ENCODE peak calls at places on chromosomes 2 and 18, in seven cellular contexts. F, Q, S, G, X, Y and V are unnamed samples.

GRCh38 chr2:67945976-67946375 is 116.8 kb downstream of the C1D start:
- DNase-seq in F (no peak), Q (no peak), S (no peak), G (no peak), X (no peak), Y (no peak), V (no peak)

GRCh38 chr2:101613073-101613704 is 84.3 kb upstream of the MAP4K4 start:
- DNase-seq in F (no peak), Q (no peak), S (no peak), G (no peak), X (no peak), Y (no peak), V (no peak)

GRCh38 chr18:44601447-44601846 is 79.2 kb upstream of the SETBP1 start:
- DNase-seq in F (no peak), Q (no peak), S (peak), G (no peak), X (no peak), Y (peak), V (no peak)

GRCh38 chr2:117942551-117942950 is 71.3 kb downstream of the CCDC93 start:
- DNase-seq in F (no peak), Q (no peak), S (no peak), G (no peak), X (no peak), Y (no peak), V (no peak)

GRCh38 chr2:100718065-100718570 is 101.8 kb upstream of the NPAS2 start:
- DNase-seq in F (no peak), Q (no peak), S (no peak), G (no peak), X (no peak), Y (no peak), V (no peak)

GRCh38 chr2:1047485-1047884 is 96.8 kb downstream of the SNTG2 start:
- DNase-seq in F (no peak), Q (no peak), S (peak), G (no peak), X (no peak), Y (no peak), V (no peak)

GRCh38 chr18:11721720-11722119 is 32.7 kb downstream of the GNAL start:
- DNase-seq in F (no peak), Q (no peak), S (no peak), G (no peak), X (no peak), Y (no peak), V (no peak)

GRCh38 chr2:120870467-120870788 is 134.8 kb downstream of the GLI2 start:
- DNase-seq in F (no peak), Q (no peak), S (no peak), G (no peak), X (no peak), Y (no peak), V (no peak)

GRCh38 chr18:35619468-35619867 is 37.9 kb downstream of the GALNT1 start:
- DNase-seq in F (no peak), Q (no peak), S (peak), G (no peak), X (no peak), Y (no peak), V (no peak)

GRCh38 chr2:69149631-69150215 is 136.7 kb downstream of the ANTXR1 start:
- DNase-seq in F (no peak), Q (no peak), S (peak), G (no peak), X (no peak), Y (peak), V (no peak)

GRCh38 chr2:231037202-231037730 is at the start of gene C2orf72:
- DNase-seq in F (no peak), Q (no peak), S (no peak), G (no peak), X (no peak), Y (no peak), V (no peak)

GRCh38 chr2:172674034-172674967 is 61.3 kb upstream of the RAPGEF4 start:
- DNase-seq in F (no peak), Q (no peak), S (no peak), G (peak), X (no peak), Y (no peak), V (no peak)

GRCh38 chr18:22286576-22286975 is 117.2 kb downstream of the GATA6 start:
- DNase-seq in F (no peak), Q (no peak), S (peak), G (no peak), X (peak), Y (no peak), V (no peak)

GRCh38 chr2:65562890-65563289 is 130.5 kb upstream of the SPRED2 start:
- DNase-seq in F (no peak), Q (no peak), S (no peak), G (no peak), X (no peak), Y (no peak), V (no peak)

GRCh38 chr18:36547544-36547943 is 250.0 kb downstream of the FHOD3 start:
- DNase-seq in F (no peak), Q (no peak), S (no peak), G (no peak), X (no peak), Y (no peak), V (no peak)

GRCh38 chr18:73979742-73980141 is 167.9 kb downstream of the FBXO15 start:
- DNase-seq in F (no peak), Q (no peak), S (peak), G (no peak), X (no peak), Y (peak), V (no peak)

GRCh38 chr2:209960676-209961630 is 41.5 kb upstream of the RPE start:
- DNase-seq in F (no peak), Q (no peak), S (peak), G (no peak), X (no peak), Y (no peak), V (no peak)

GRCh38 chr2:85064927-85065630 is 68.1 kb upstream of the TCF7L1 start:
- DNase-seq in F (no peak), Q (no peak), S (no peak), G (no peak), X (no peak), Y (no peak), V (no peak)

GRCh38 chr18:37334494-37335125 is 231.0 kb downstream of the CELF4 start:
- DNase-seq in F (no peak), Q (no peak), S (peak), G (no peak), X (no peak), Y (no peak), V (no peak)

GRCh38 chr2:111694690-111695089 is 189.3 kb downstream of the ANAPC1 start:
- DNase-seq in F (no peak), Q (no peak), S (peak), G (no peak), X (no peak), Y (no peak), V (no peak)

GRCh38 chr2:60717691-60718090 is 38.4 kb upstream of the PAPOLG start:
- DNase-seq in F (no peak), Q (no peak), S (no peak), G (no peak), X (no peak), Y (no peak), V (no peak)

GRCh38 chr2:180205616-180206271 is 198.6 kb upstream of the CWC22 start:
- DNase-seq in F (no peak), Q (no peak), S (peak), G (no peak), X (no peak), Y (no peak), V (no peak)

GRCh38 chr2:28661589-28662001 is 90.0 kb upstream of the PPP1CB start:
- DNase-seq in F (peak), Q (no peak), S (peak), G (no peak), X (peak), Y (no peak), V (peak)
- H3K4me3 ChIP-seq in F (no peak), Q (no peak), S (no peak), G (no peak), X (no peak), Y (no peak), V (no peak)

DNA sequence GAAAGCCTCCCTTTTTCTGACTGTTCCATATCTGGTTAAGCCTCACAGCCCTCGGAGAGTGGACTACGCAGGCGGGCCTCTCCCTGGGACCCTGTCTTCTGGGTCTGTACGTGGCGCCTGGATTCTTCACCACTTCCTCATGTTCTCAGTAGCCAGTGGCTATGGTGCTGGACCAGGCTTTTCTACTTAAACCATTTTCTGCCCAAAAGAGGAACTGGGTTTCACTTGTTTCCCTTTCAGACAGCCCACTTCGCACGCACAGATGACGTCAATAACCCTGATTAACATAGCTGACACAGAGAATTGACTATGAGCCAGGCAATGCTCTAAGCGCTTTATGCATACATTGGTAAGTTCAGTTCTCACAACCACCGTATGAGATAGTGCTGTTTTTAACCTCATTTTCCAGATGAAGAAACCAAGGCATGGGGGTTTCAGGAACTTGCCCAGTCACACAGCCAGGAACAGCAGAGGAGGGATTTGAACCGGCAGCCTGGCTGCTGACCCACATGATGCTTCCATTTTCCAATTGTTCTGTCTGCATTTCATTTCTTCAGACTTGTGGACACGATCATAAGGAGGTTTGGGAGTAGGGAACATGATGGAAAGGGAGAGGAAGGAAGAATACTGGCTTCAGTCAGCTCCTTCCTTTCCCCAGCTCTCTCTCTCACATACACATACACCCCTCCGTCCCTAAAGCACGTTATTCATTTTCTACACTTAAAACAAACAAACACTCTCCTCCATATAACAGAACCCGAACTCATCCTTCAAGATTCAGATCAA is 41.7 kb downstream of the MYOM1 start:
- DNase-seq in F (no peak), Q (no peak), S (peak), G (no peak), X (no peak), Y (no peak), V (no peak)
- H3K4me3 ChIP-seq in F (no peak), Q (no peak), S (no peak), G (no peak), X (no peak), Y (no peak), V (no peak)

GRCh38 chr18:63198868-63199742 is 120.5 kb downstream of the BCL2 start:
- DNase-seq in F (no peak), Q (no peak), S (no peak), G (no peak), X (no peak), Y (no peak), V (no peak)

GRCh38 chr18:63197246-63197791 is 122.2 kb downstream of the BCL2 start:
- DNase-seq in F (no peak), Q (peak), S (no peak), G (peak), X (no peak), Y (no peak), V (no peak)

GRCh38 chr18:63198098-63198760 is 121.3 kb downstream of the BCL2 start:
- DNase-seq in F (no peak), Q (no peak), S (no peak), G (no peak), X (no peak), Y (no peak), V (no peak)

GRCh38 chr18:63202814-63203213 is 116.8 kb downstream of the BCL2 start:
- DNase-seq in F (no peak), Q (no peak), S (no peak), G (no peak), X (no peak), Y (no peak), V (no peak)

DNA sequence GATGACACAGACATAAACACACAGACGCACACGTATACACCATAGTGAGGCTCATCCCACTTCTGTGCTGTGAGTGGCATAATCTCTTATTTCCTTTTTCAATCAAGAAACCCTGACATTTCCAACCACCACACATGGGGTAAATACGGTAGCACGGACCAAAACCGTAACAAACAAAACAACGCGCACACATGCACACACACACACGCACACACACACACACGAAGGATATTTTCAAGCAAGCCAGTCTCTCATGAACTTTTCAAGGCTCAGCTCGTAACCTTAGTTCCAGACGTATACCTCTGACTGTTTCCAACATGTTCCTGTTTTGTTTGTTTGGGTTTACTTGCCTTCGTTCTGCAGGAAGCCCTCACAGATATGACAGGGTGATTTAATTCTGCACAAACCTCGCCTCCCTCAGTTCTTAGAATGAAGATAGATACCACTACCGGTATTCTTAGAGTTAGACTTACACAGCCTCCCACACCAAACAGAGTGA is 119.8 kb downstream of the BCL2 start:
- DNase-seq in F (no peak), Q (peak), S (no peak), G (peak), X (no peak), Y (no peak), V (no peak)
- H3K4me3 ChIP-seq in F (no peak), Q (peak), S (no peak), G (peak), X (no peak), Y (no peak), V (no peak)

GRCh38 chr18:76459687-76460350 is 35.2 kb downstream of the ZNF516 start:
- DNase-seq in F (peak), Q (no peak), S (peak), G (no peak), X (no peak), Y (peak), V (peak)

GRCh38 chr18:76459312-76459686 is 35.7 kb downstream of the ZNF516 start:
- DNase-seq in F (no peak), Q (no peak), S (no peak), G (peak), X (no peak), Y (no peak), V (no peak)

GRCh38 chr18:76461148-76461547 is 33.9 kb downstream of the ZNF516 start:
- DNase-seq in F (no peak), Q (no peak), S (no peak), G (no peak), X (no peak), Y (no peak), V (no peak)

GRCh38 chr18:76461692-76462325 is 33.2 kb downstream of the ZNF516 start:
- DNase-seq in F (no peak), Q (no peak), S (no peak), G (no peak), X (no peak), Y (no peak), V (no peak)

DNA sequence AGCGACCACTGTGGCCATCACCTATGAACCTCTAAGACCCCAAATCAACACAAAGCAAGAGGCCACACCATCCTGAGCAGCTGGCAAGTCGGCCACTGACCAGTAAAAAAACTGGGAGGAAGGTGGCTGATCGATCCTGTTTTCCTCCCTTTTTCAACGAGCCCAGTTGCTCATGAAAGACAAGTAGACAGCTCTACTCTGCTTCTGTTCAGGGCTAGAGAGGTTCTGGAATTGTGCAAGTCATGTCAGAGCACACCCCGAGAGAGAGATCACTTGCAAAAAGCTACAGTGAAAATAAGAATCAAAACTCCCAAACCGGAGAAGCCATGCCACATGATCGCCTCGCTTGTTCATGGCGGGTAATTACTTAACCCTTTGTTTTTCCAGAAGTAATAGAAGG is 34.6 kb downstream of the ZNF516 start:
- DNase-seq in F (no peak), Q (no peak), S (no peak), G (peak), X (no peak), Y (no peak), V (no peak)
- H3K4me3 ChIP-seq in F (no peak), Q (no peak), S (no peak), G (no peak), X (no peak), Y (no peak), V (no peak)

DNA sequence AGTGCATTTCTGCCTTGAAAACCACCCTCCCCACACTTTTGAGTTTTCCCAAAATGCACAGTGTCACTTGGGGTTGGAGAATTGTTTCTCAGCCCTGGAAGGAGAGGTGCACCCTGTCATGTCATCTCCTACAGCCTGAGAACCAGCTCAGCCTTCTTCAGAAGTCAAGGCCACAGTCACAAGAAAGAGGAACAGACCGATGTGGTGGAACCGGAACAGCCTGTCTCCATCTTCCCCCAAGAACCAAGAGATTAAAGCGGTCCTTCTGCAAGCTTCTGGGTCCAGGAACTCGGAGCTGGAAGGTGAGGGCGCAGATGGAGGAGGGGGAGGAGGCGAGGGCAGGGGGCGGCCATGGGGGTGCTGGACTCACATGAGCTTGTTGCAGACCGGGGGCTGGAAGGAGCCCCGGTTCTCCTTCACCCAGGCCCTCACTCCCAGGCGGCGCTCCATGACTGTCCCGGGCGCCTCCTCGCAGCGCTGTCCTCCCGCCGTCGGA is 248 bp downstream of the HAAO start:
- DNase-seq in F (no peak), Q (no peak), S (no peak), G (no peak), X (no peak), Y (no peak), V (no peak)
- H3K4me3 ChIP-seq in F (peak), Q (no peak), S (peak), G (peak), X (peak), Y (peak), V (peak)

GRCh38 chr2:49940616-49941015 is 786.3 kb upstream of the FSHR start:
- DNase-seq in F (no peak), Q (no peak), S (no peak), G (no peak), X (no peak), Y (no peak), V (no peak)
- H3K4me3 ChIP-seq in F (peak), Q (peak), S (no peak), G (peak), X (no peak), Y (no peak), V (no peak)

DNA sequence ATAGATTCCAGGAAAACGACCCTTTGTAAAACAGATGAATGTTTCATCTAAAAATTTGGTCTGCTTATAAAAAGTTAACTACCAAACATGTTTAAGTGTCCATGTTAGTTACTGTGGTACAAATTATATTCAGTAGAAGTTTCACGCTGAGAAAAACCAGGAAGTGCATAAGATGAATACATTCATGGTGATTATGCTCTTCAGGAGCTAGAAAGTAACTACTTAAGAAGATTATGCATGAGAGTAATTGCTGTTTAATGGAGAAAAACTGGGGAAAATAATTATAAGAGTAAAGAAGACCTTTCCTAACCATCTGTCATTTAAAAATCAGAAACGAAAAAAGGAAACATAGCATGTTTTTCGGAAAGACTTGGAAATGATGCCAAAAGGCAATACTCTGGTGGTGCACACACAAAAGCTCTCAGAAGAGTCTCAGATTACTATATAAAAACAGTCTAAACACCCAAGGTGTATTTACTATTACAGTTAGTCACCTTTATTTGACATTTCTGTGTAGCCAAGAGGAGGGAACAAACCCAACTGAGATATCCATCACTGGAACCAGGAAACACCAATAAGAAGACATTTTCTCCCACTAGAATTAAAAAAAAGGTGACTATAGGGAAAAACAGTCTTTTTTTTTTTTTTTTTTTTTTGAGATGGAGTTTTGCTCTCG is 38.8 kb upstream of the METTL21A start:
- DNase-seq in F (no peak), Q (no peak), S (no peak), G (no peak), X (no peak), Y (no peak), V (no peak)
- H3K4me3 ChIP-seq in F (no peak), Q (no peak), S (no peak), G (no peak), X (no peak), Y (no peak), V (no peak)

DNA sequence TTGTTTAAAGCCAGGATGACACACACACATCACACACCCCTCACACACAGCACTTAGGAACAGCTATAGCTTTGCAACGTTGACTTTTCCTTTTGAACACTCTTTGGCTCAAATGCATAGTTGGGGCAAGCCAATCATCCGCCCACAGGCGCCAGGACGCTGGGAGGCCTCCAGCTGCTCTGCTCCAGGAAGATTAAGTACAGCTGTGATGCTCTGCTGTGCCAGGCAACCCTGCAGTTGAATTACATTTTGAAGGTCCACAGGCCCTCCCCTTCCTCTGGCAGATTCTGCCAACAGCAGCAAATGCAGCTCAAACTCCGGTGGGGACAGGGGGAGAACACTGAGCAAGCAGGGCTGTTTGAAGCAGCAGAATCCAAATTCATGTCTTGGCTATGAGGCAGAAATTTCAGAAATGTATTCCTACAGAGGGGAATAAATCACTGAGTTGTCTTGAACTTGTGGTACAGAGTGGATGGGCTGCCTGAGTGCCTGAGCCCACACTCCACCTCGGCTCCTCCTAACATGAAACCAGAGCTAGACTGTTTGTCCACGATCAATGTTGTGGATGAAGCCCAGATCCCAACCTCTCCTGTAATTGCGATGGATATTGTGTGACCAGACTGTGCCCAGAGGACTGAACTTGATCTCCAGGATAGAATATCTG is 86.5 kb upstream of the PPP1CB start:
- DNase-seq in F (no peak), Q (no peak), S (peak), G (no peak), X (peak), Y (no peak), V (no peak)
- H3K4me3 ChIP-seq in F (no peak), Q (no peak), S (no peak), G (no peak), X (no peak), Y (no peak), V (no peak)